ENCODE peak calls at places on chromosome 18, in ten cellular contexts. One of them, this sample, is unnamed.

GRCh38 chr18:9094307-9095226 is 7.9 kb upstream of the NDUFV2 start:
- DNase-seq in SK-MEL-5: no peak
- DNase-seq in D341Med: no peak
- DNase-seq in ELR: peak
- DNase-seq in stimulated activated CD4-positive, alpha-beta T cell treated with anti-CD3 and anti-CD28 coated beads, Interleukin-12 subunit alpha, Interleukin-12 subunit beta, amount 100 ng/mL, for 48 hours: no peak
- DNase-seq in WTC11: no peak
- DNase-seq in EH: peak
- DNase-seq in non-pigmented ciliary epithelial cell: peak
- DNase-seq in NCI-H1092 treated with DMSO at 0.1 percent for 48 hours: no peak
- DNase-seq in A549: peak
- DNase-seq in this sample: no peak

GRCh38 chr18:41695441-41695840 is 259.6 kb upstream of the PIK3C3 start:
- DNase-seq in A549: no peak
- DNase-seq in WTC11: no peak
- DNase-seq in D341Med: no peak
- DNase-seq in SK-MEL-5: no peak
- DNase-seq in ELR: peak
- DNase-seq in EH: no peak
- DNase-seq in non-pigmented ciliary epithelial cell: no peak
- DNase-seq in NCI-H1092 treated with DMSO at 0.1 percent for 48 hours: no peak
- DNase-seq in stimulated activated CD4-positive, alpha-beta T cell treated with anti-CD3 and anti-CD28 coated beads, Interleukin-12 subunit alpha, Interleukin-12 subunit beta, amount 100 ng/mL, for 48 hours: no peak
- DNase-seq in this sample: no peak

GRCh38 chr18:75009296-75009695 is 199.6 kb downstream of the PTGR3 start:
- DNase-seq in EH: no peak
- DNase-seq in NCI-H1092 treated with DMSO at 0.1 percent for 48 hours: no peak
- DNase-seq in D341Med: no peak
- DNase-seq in non-pigmented ciliary epithelial cell: no peak
- DNase-seq in A549: no peak
- DNase-seq in stimulated activated CD4-positive, alpha-beta T cell treated with anti-CD3 and anti-CD28 coated beads, Interleukin-12 subunit alpha, Interleukin-12 subunit beta, amount 100 ng/mL, for 48 hours: no peak
- DNase-seq in SK-MEL-5: no peak
- DNase-seq in ELR: no peak
- DNase-seq in WTC11: no peak
- DNase-seq in this sample: no peak

GRCh38 chr18:79950440-79951341 is 762 bp downstream of the SLC66A2 start:
- DNase-seq in WTC11: peak
- DNase-seq in A549: peak
- DNase-seq in ELR: peak
- DNase-seq in non-pigmented ciliary epithelial cell: no peak
- DNase-seq in stimulated activated CD4-positive, alpha-beta T cell treated with anti-CD3 and anti-CD28 coated beads, Interleukin-12 subunit alpha, Interleukin-12 subunit beta, amount 100 ng/mL, for 48 hours: no peak
- DNase-seq in D341Med: peak
- DNase-seq in SK-MEL-5: peak
- DNase-seq in NCI-H1092 treated with DMSO at 0.1 percent for 48 hours: no peak
- DNase-seq in EH: peak
- DNase-seq in this sample: no peak

GRCh38 chr18:26764584-26764983 is 100.9 kb downstream of the AQP4 start:
- DNase-seq in D341Med: no peak
- DNase-seq in stimulated activated CD4-positive, alpha-beta T cell treated with anti-CD3 and anti-CD28 coated beads, Interleukin-12 subunit alpha, Interleukin-12 subunit beta, amount 100 ng/mL, for 48 hours: no peak
- DNase-seq in WTC11: no peak
- DNase-seq in A549: no peak
- DNase-seq in SK-MEL-5: no peak
- DNase-seq in non-pigmented ciliary epithelial cell: no peak
- DNase-seq in ELR: no peak
- DNase-seq in NCI-H1092 treated with DMSO at 0.1 percent for 48 hours: no peak
- DNase-seq in EH: no peak
- DNase-seq in this sample: no peak

GRCh38 chr18:32884543-32884942 is 111.7 kb upstream of the KLHL14 start:
- DNase-seq in ELR: no peak
- DNase-seq in WTC11: no peak
- DNase-seq in non-pigmented ciliary epithelial cell: no peak
- DNase-seq in A549: no peak
- DNase-seq in SK-MEL-5: no peak
- DNase-seq in EH: no peak
- DNase-seq in NCI-H1092 treated with DMSO at 0.1 percent for 48 hours: no peak
- DNase-seq in D341Med: no peak
- DNase-seq in stimulated activated CD4-positive, alpha-beta T cell treated with anti-CD3 and anti-CD28 coated beads, Interleukin-12 subunit alpha, Interleukin-12 subunit beta, amount 100 ng/mL, for 48 hours: no peak
- DNase-seq in this sample: no peak

GRCh38 chr18:70228546-70228945 is 23.1 kb upstream of the RTTN start:
- DNase-seq in SK-MEL-5: no peak
- DNase-seq in A549: no peak
- DNase-seq in D341Med: no peak
- DNase-seq in WTC11: no peak
- DNase-seq in NCI-H1092 treated with DMSO at 0.1 percent for 48 hours: no peak
- DNase-seq in EH: no peak
- DNase-seq in ELR: peak
- DNase-seq in non-pigmented ciliary epithelial cell: no peak
- DNase-seq in stimulated activated CD4-positive, alpha-beta T cell treated with anti-CD3 and anti-CD28 coated beads, Interleukin-12 subunit alpha, Interleukin-12 subunit beta, amount 100 ng/mL, for 48 hours: no peak
- DNase-seq in this sample: no peak

GRCh38 chr18:3581890-3582289 is 131.9 kb downstream of the TGIF1 start:
- DNase-seq in SK-MEL-5: no peak
- DNase-seq in stimulated activated CD4-positive, alpha-beta T cell treated with anti-CD3 and anti-CD28 coated beads, Interleukin-12 subunit alpha, Interleukin-12 subunit beta, amount 100 ng/mL, for 48 hours: no peak
- DNase-seq in A549: no peak
- DNase-seq in non-pigmented ciliary epithelial cell: no peak
- DNase-seq in EH: no peak
- DNase-seq in NCI-H1092 treated with DMSO at 0.1 percent for 48 hours: no peak
- DNase-seq in D341Med: no peak
- DNase-seq in WTC11: no peak
- DNase-seq in ELR: no peak
- DNase-seq in this sample: no peak

This sample was measured in NT2/D1.